ENCODE peak calls at places on chromosomes 2 and 18, in four cellular contexts. O, S, C and T are unnamed samples.

GRCh38 chr2:159936471-159936870 is 125.9 kb downstream of the PLA2R1 start:
- DNase-seq in O (no peak), S (no peak), C (no peak), T (no peak)

GRCh38 chr18:79410731-79411613 is 15.2 kb downstream of the NFATC1 start:
- DNase-seq in O (no peak), S (no peak), C (no peak), T (no peak)

GRCh38 chr2:7018261-7018701 is 101.1 kb downstream of the RNF144A start:
- DNase-seq in O (no peak), S (no peak), C (no peak), T (no peak)

GRCh38 chr2:15626967-15627366 is 35.3 kb downstream of the DDX1 start:
- DNase-seq in O (no peak), S (no peak), C (no peak), T (no peak)

GRCh38 chr2:60392014-60392391 is 161.5 kb downstream of the BCL11A start:
- DNase-seq in O (no peak), S (no peak), C (no peak), T (no peak)

GRCh38 chr2:53629527-53629926 is 138.1 kb upstream of the CHAC2 start:
- DNase-seq in O (no peak), S (no peak), C (no peak), T (no peak)

GRCh38 chr2:126244937-126245336 is 411.0 kb upstream of the GYPC start:
- DNase-seq in O (no peak), S (no peak), C (peak; percentile 1), T (no peak)

GRCh38 chr2:168254158-168254935 is 7.0 kb upstream of the STK39 start:
- DNase-seq in O (no peak), S (no peak), C (no peak), T (no peak)

GRCh38 chr2:124661558-124661957 is 636.5 kb downstream of the CNTNAP5 start:
- DNase-seq in O (no peak), S (no peak), C (no peak), T (no peak)